ENCODE peak calls at places on chromosomes 2 and 18, in six cellular contexts. One of them, this sample, is unnamed.
A peak's percentile ranks its signal among the peaks of the same experiment; 100 is the strongest.

GRCh38 chr2:235263205-235264120 is 230.4 kb upstream of the AGAP1 start:
- DNase-seq in left ventricle myocardium inferior: peak; percentile 81
- DNase-seq in kidney epithelial cell: no peak
- DNase-seq in DMS153: peak; percentile 31
- DNase-seq in dermis blood vessel endothelial cell: peak; percentile 85
- DNase-seq in right lobe of liver: no peak
- DNase-seq in this sample: peak; percentile 36

GRCh38 chr2:109516445-109517117 is 97.2 kb downstream of the SEPTIN10 start:
- DNase-seq in kidney epithelial cell: no peak
- DNase-seq in left ventricle myocardium inferior: peak; percentile 51
- DNase-seq in DMS153: peak; percentile 21
- DNase-seq in right lobe of liver: peak; percentile 75
- DNase-seq in dermis blood vessel endothelial cell: peak; percentile 81
- DNase-seq in this sample: no peak

GRCh38 chr2:175805442-175806114 is 196.5 kb downstream of the LNPK start:
- DNase-seq in right lobe of liver: no peak
- DNase-seq in DMS153: peak; percentile 51
- DNase-seq in left ventricle myocardium inferior: no peak
- DNase-seq in kidney epithelial cell: no peak
- DNase-seq in dermis blood vessel endothelial cell: no peak
- DNase-seq in this sample: no peak

GRCh38 chr2:158815650-158816049 is 20.5 kb downstream of the DAPL1 start:
- DNase-seq in left ventricle myocardium inferior: no peak
- DNase-seq in DMS153: no peak
- DNase-seq in kidney epithelial cell: no peak
- DNase-seq in dermis blood vessel endothelial cell: no peak
- DNase-seq in right lobe of liver: no peak
- DNase-seq in this sample: no peak

GRCh38 chr2:154600931-154601494 is 97.5 kb upstream of the KCNJ3 start:
- DNase-seq in DMS153: no peak
- DNase-seq in dermis blood vessel endothelial cell: no peak
- DNase-seq in right lobe of liver: peak; percentile 52
- DNase-seq in left ventricle myocardium inferior: no peak
- DNase-seq in kidney epithelial cell: no peak
- DNase-seq in this sample: no peak

GRCh38 chr2:200308421-200309295 is 2.2 kb downstream of the SPATS2L start:
- DNase-seq in left ventricle myocardium inferior: no peak
- DNase-seq in dermis blood vessel endothelial cell: peak; percentile 23
- DNase-seq in right lobe of liver: no peak
- DNase-seq in kidney epithelial cell: no peak
- DNase-seq in DMS153: no peak
- DNase-seq in this sample: no peak

GRCh38 chr18:77132369-77133050 is at the start of gene MBP:
- DNase-seq in kidney epithelial cell: no peak
- DNase-seq in dermis blood vessel endothelial cell: peak; percentile 21
- DNase-seq in right lobe of liver: peak; percentile 91
- DNase-seq in left ventricle myocardium inferior: peak; percentile 72
- DNase-seq in DMS153: peak; percentile 28
- DNase-seq in this sample: peak; percentile 74

GRCh38 chr18:70158992-70159717 is 46.3 kb downstream of the RTTN start:
- DNase-seq in dermis blood vessel endothelial cell: no peak
- DNase-seq in left ventricle myocardium inferior: no peak
- DNase-seq in kidney epithelial cell: no peak
- DNase-seq in DMS153: no peak
- DNase-seq in right lobe of liver: no peak
- DNase-seq in this sample: no peak

GRCh38 chr2:109128466-109129355 is at the start of gene SH3RF3:
- DNase-seq in right lobe of liver: peak; percentile 64
- DNase-seq in dermis blood vessel endothelial cell: peak; percentile 58
- DNase-seq in kidney epithelial cell: no peak
- DNase-seq in DMS153: no peak
- DNase-seq in left ventricle myocardium inferior: peak; percentile 68
- DNase-seq in this sample: peak; percentile 41

GRCh38 chr2:63875143-63875542 is 33.4 kb downstream of the UGP2 start:
- DNase-seq in right lobe of liver: no peak
- DNase-seq in kidney epithelial cell: no peak
- DNase-seq in left ventricle myocardium inferior: no peak
- DNase-seq in DMS153: no peak
- DNase-seq in dermis blood vessel endothelial cell: no peak
- DNase-seq in this sample: no peak

GRCh38 chr2:240435955-240436625 is 627 bp downstream of the GPC1 start:
- DNase-seq in kidney epithelial cell: no peak
- DNase-seq in right lobe of liver: peak; percentile 53
- DNase-seq in dermis blood vessel endothelial cell: peak; percentile 43
- DNase-seq in left ventricle myocardium inferior: no peak
- DNase-seq in DMS153: no peak
- DNase-seq in this sample: no peak

GRCh38 chr18:32760391-32760790 is 12.4 kb downstream of the KLHL14 start:
- DNase-seq in DMS153: no peak
- DNase-seq in left ventricle myocardium inferior: no peak
- DNase-seq in kidney epithelial cell: no peak
- DNase-seq in dermis blood vessel endothelial cell: no peak
- DNase-seq in right lobe of liver: no peak
- DNase-seq in this sample: no peak

GRCh38 chr2:144523606-144524131 is 3.8 kb upstream of the ZEB2 start:
- DNase-seq in dermis blood vessel endothelial cell: peak; percentile 19
- DNase-seq in kidney epithelial cell: no peak
- DNase-seq in left ventricle myocardium inferior: no peak
- DNase-seq in DMS153: no peak
- DNase-seq in right lobe of liver: no peak
- DNase-seq in this sample: no peak

GRCh38 chr2:39119732-39120520 is 925 bp downstream of the SOS1 start:
- DNase-seq in right lobe of liver: peak; percentile 70
- DNase-seq in dermis blood vessel endothelial cell: peak; percentile 63
- DNase-seq in kidney epithelial cell: no peak
- DNase-seq in left ventricle myocardium inferior: peak; percentile 46
- DNase-seq in DMS153: no peak
- DNase-seq in this sample: peak; percentile 46

GRCh38 chr2:71716697-71717624 is 263.6 kb downstream of the DYSF start:
- DNase-seq in right lobe of liver: peak; percentile 73
- DNase-seq in kidney epithelial cell: peak; percentile 1
- DNase-seq in DMS153: no peak
- DNase-seq in left ventricle myocardium inferior: peak; percentile 96
- DNase-seq in dermis blood vessel endothelial cell: peak; percentile 59
- DNase-seq in this sample: peak; percentile 74

GRCh38 chr2:43293744-43294695 is 67.6 kb upstream of the ZFP36L2 start:
- DNase-seq in dermis blood vessel endothelial cell: peak; percentile 82
- DNase-seq in DMS153: no peak
- DNase-seq in right lobe of liver: peak; percentile 56
- DNase-seq in kidney epithelial cell: peak; percentile 98
- DNase-seq in left ventricle myocardium inferior: no peak
- DNase-seq in this sample: peak; percentile 56

GRCh38 chr2:130261970-130262760 is 63.9 kb upstream of the TUBA3E start:
- DNase-seq in dermis blood vessel endothelial cell: no peak
- DNase-seq in left ventricle myocardium inferior: no peak
- DNase-seq in kidney epithelial cell: no peak
- DNase-seq in DMS153: no peak
- DNase-seq in right lobe of liver: no peak
- DNase-seq in this sample: no peak

GRCh38 chr2:121809607-121810006 is 54.2 kb downstream of the TSN start:
- DNase-seq in left ventricle myocardium inferior: no peak
- DNase-seq in right lobe of liver: peak; percentile 82
- DNase-seq in DMS153: no peak
- DNase-seq in kidney epithelial cell: no peak
- DNase-seq in dermis blood vessel endothelial cell: no peak
- DNase-seq in this sample: no peak

GRCh38 chr2:130766711-130767407 is 11.5 kb downstream of the AMER3 start:
- DNase-seq in left ventricle myocardium inferior: no peak
- DNase-seq in DMS153: no peak
- DNase-seq in kidney epithelial cell: no peak
- DNase-seq in dermis blood vessel endothelial cell: no peak
- DNase-seq in right lobe of liver: no peak
- DNase-seq in this sample: no peak

GRCh38 chr18:51194604-51195003 is 2.9 kb downstream of the MEX3C start:
- DNase-seq in right lobe of liver: no peak
- DNase-seq in kidney epithelial cell: no peak
- DNase-seq in left ventricle myocardium inferior: no peak
- DNase-seq in dermis blood vessel endothelial cell: peak; percentile 31
- DNase-seq in DMS153: no peak
- DNase-seq in this sample: no peak

GRCh38 chr2:176114120-176114929 is 2.3 kb upstream of the HOXD10 start:
- DNase-seq in right lobe of liver: no peak
- DNase-seq in left ventricle myocardium inferior: no peak
- DNase-seq in DMS153: peak; percentile 99
- DNase-seq in dermis blood vessel endothelial cell: no peak
- DNase-seq in kidney epithelial cell: no peak
- DNase-seq in this sample: no peak

GRCh38 chr18:59929621-59930295 is 30.0 kb downstream of the PMAIP1 start:
- DNase-seq in DMS153: no peak
- DNase-seq in right lobe of liver: no peak
- DNase-seq in dermis blood vessel endothelial cell: no peak
- DNase-seq in kidney epithelial cell: no peak
- DNase-seq in left ventricle myocardium inferior: no peak
- DNase-seq in this sample: no peak

GRCh38 chr2:52416340-52416739 is 1351.3 kb upstream of the CHAC2 start:
- DNase-seq in left ventricle myocardium inferior: no peak
- DNase-seq in dermis blood vessel endothelial cell: no peak
- DNase-seq in right lobe of liver: no peak
- DNase-seq in DMS153: no peak
- DNase-seq in kidney epithelial cell: no peak
- DNase-seq in this sample: no peak

GRCh38 chr2:65722028-65722427 is 289.6 kb upstream of the SPRED2 start:
- DNase-seq in DMS153: peak; percentile 31
- DNase-seq in left ventricle myocardium inferior: peak; percentile 29
- DNase-seq in right lobe of liver: peak; percentile 47
- DNase-seq in kidney epithelial cell: no peak
- DNase-seq in dermis blood vessel endothelial cell: no peak
- DNase-seq in this sample: peak; percentile 34

GRCh38 chr2:194545978-194546377 is 1111.0 kb upstream of the SLC39A10 start:
- DNase-seq in DMS153: no peak
- DNase-seq in dermis blood vessel endothelial cell: peak; percentile 8
- DNase-seq in left ventricle myocardium inferior: no peak
- DNase-seq in right lobe of liver: no peak
- DNase-seq in kidney epithelial cell: no peak
- DNase-seq in this sample: no peak

GRCh38 chr2:85547089-85547858 is 8.3 kb downstream of the MAT2A start:
- DNase-seq in left ventricle myocardium inferior: no peak
- DNase-seq in right lobe of liver: no peak
- DNase-seq in dermis blood vessel endothelial cell: no peak
- DNase-seq in kidney epithelial cell: no peak
- DNase-seq in DMS153: no peak
- DNase-seq in this sample: no peak

GRCh38 chr2:199940373-199940772 is 14.9 kb downstream of the TYW5 start:
- DNase-seq in dermis blood vessel endothelial cell: peak; percentile 37
- DNase-seq in DMS153: no peak
- DNase-seq in kidney epithelial cell: no peak
- DNase-seq in right lobe of liver: no peak
- DNase-seq in left ventricle myocardium inferior: no peak
- DNase-seq in this sample: no peak

This sample was measured in lung.